ENCODE peak calls at places on chromosome 15, in nine cellular contexts. E is lower lobe of right lung; N is uterus; X is CD8-positive, alpha-beta T cell; T is fibroblast of lung; J is dorsolateral prefrontal cortex; C is bronchial epithelial cell; M is heart right ventricle; F is ovary. U is an unnamed sample. For H3K27me3, the result is how much of the 10 kb centered on the place peaks cover.

GRCh38 chr15:57321485-57321884 is 54.8 kb upstream of the CGNL1 start:
- DNase-seq in E (no peak), X (no peak), M (no peak), T (no peak), C (no peak), J (no peak), F (no peak), N (no peak), U (no peak)

GRCh38 chr15:93488157-93488803 is 399.3 kb upstream of the RGMA start:
- DNase-seq in J (no peak), F (no peak), C (no peak), E (no peak), T (no peak), M (no peak), N (no peak), X (no peak), U (no peak)

GRCh38 chr15:35921051-35921450 is 375.1 kb upstream of the DPH6 start:
- DNase-seq in M (no peak), T (no peak), J (no peak), E (no peak), C (no peak), X (no peak), F (no peak), N (no peak), U (no peak)

GRCh38 chr15:55789066-55789660 is 46.2 kb upstream of the PRTG start:
- DNase-seq in J (no peak), C (peak), F (no peak), X (no peak), T (no peak), M (peak), N (no peak), E (no peak), U (no peak)

GRCh38 chr15:41258706-41259471 is 27.8 kb downstream of the CHP1 start:
- DNase-seq in M (no peak), X (no peak), E (peak), J (no peak), T (peak), N (no peak), F (no peak), C (peak), U (no peak)

GRCh38 chr15:78085928-78086327 is 6.4 kb upstream of the SH2D7 start:
- DNase-seq in C (no peak), T (peak), N (no peak), X (no peak), M (no peak), E (no peak), F (no peak), J (no peak), U (no peak)

GRCh38 chr15:40990789-40991188 is 37.5 kb downstream of the CHAC1 start:
- DNase-seq in J (no peak), N (no peak), X (no peak), F (no peak), C (no peak), M (no peak), T (no peak), E (no peak), U (no peak)

GRCh38 chr15:24696855-24697254 is 21.3 kb downstream of the NPAP1 start:
- DNase-seq in E (no peak), T (no peak), C (no peak), X (no peak), N (no peak), J (no peak), F (no peak), M (no peak), U (no peak)

GRCh38 chr15:52678036-52678467 is 1.1 kb downstream of the ATOSA start:
- DNase-seq in M (peak), X (peak), J (no peak), T (peak), F (peak), E (peak), C (peak), N (peak), U (peak)

GRCh38 chr15:63597033-63597790 is at the start of gene FBXL22:
- DNase-seq in E (peak), N (peak), C (no peak), T (peak), M (peak), F (peak), X (no peak), J (no peak), U (peak)

GRCh38 chr15:61116830-61117229 is 112.3 kb downstream of the RORA start:
- DNase-seq in X (no peak), J (no peak), C (no peak), E (no peak), T (no peak), N (no peak), F (no peak), M (no peak), U (no peak)

GRCh38 chr15:25056484-25057429 is 102.0 kb downstream of the SNRPN start:
- DNase-seq in C (no peak), J (no peak), E (no peak), T (no peak), X (no peak), N (no peak), F (no peak), M (no peak), U (no peak)

GRCh38 chr15:100767002-100767825 is 112.4 kb upstream of the ALDH1A3 start:
- DNase-seq in J (no peak), M (no peak), X (no peak), N (no peak), C (no peak), T (no peak), F (no peak), E (no peak), U (peak)

GRCh38 chr15:38062679-38063078 is 128.2 kb downstream of the TMCO5A start:
- DNase-seq in C (no peak), T (no peak), X (no peak), E (no peak), J (no peak), F (no peak), N (no peak), M (no peak), U (no peak)

GRCh38 chr15:99082798-99083197 is 22.1 kb upstream of the SYNM start:
- DNase-seq in E (no peak), T (no peak), N (no peak), X (no peak), F (no peak), J (no peak), C (no peak), M (no peak), U (no peak)
- H3K27me3 ChIP-seq in E (under half), T (under half), N (under half), X (under half), F (under half), J (under half), C (under half), M (under half), U (under half)

DNA sequence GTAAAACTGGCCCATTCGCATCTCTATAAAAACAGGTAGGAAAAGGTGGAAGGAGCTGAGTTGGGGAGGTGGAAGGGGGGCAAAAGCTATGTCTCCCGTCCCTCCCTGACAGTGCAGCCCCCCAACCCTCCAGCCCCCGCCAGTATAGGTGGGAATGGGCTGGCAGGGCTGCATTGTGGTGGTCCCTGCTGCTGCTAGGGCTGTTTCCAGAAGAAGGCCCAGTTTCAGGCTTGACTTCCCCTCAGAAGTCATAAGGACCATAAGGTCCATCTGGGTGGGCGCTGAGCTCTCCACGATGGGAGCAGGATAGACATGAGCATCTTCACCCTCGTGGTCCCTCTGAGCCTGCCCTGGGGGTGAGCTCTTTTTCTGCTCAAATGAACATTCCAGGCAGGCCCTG is 44.2 kb downstream of the APBA2 start:
- DNase-seq in C (no peak), M (no peak), J (no peak), N (no peak), E (no peak), T (no peak), F (no peak), X (no peak), U (peak)
- H3K27me3 ChIP-seq in C (under half), M (under half), J (under half), N (under half), E (under half), T (under half), F (under half), X (under half), U (under half)

GRCh38 chr15:96334705-96335428 is 4.4 kb downstream of the NR2F2 start:
- DNase-seq in N (no peak), C (no peak), J (no peak), T (peak), F (no peak), E (no peak), M (no peak), X (no peak), U (no peak)

GRCh38 chr15:96332854-96333193 is 2.3 kb downstream of the NR2F2 start:
- DNase-seq in T (peak), C (no peak), J (no peak), N (no peak), F (no peak), E (no peak), M (no peak), X (no peak), U (no peak)

GRCh38 chr15:96335429-96335807 is 4.9 kb downstream of the NR2F2 start:
- DNase-seq in N (no peak), E (no peak), X (no peak), J (no peak), C (no peak), F (no peak), M (no peak), T (peak), U (no peak)

GRCh38 chr15:96333194-96334016 is 2.9 kb downstream of the NR2F2 start:
- DNase-seq in F (peak), N (no peak), M (no peak), J (no peak), E (peak), X (no peak), C (no peak), T (peak), U (peak)

GRCh38 chr15:96334017-96334704 is 3.7 kb downstream of the NR2F2 start:
- DNase-seq in T (peak), X (no peak), F (no peak), M (no peak), E (peak), J (no peak), C (no peak), N (no peak), U (peak)
- H3K27me3 ChIP-seq in T (under half), X (half or more), F (under half), M (under half), E (under half), J (under half), C (under half), N (under half), U (under half)

GRCh38 chr15:88113909-88114308 is 142.6 kb downstream of the NTRK3 start:
- DNase-seq in F (no peak), N (no peak), T (peak), M (no peak), X (no peak), E (no peak), J (no peak), C (no peak), U (no peak)
- H3K27me3 ChIP-seq in F (under half), N (under half), T (under half), M (under half), X (under half), E (under half), J (under half), C (under half), U (under half)

GRCh38 chr15:98501192-98501591 is 147.1 kb upstream of the IGF1R start:
- DNase-seq in T (no peak), F (no peak), X (no peak), J (no peak), E (no peak), N (no peak), C (no peak), M (no peak), U (no peak)
- H3K27me3 ChIP-seq in T (under half), F (under half), X (under half), J (under half), E (under half), N (under half), C (under half), M (under half), U (under half)